ENCODE peak calls at places on chromosome 20, in ten cellular contexts. B is cardiac muscle cell; Q is CD8-positive, alpha-beta T cell; G is pancreas; X is tibial artery; D is PC-3; S is uterus; P is psoas muscle; T is esophagus squamous epithelium; Y is brain microvascular endothelial cell. L is an unnamed sample.

GRCh38 chr20:60057866-60058807 is 99.9 kb downstream of the CDH26 start:
- DNase-seq in D (no peak), Q (peak), Y (peak), G (peak), S (no peak), T (no peak), P (peak), B (peak), X (no peak), L (no peak)

GRCh38 chr20:14717124-14718004 is 380.0 kb upstream of the FLRT3 start:
- DNase-seq in Q (no peak), P (no peak), X (no peak), Y (no peak), G (peak), B (no peak), T (no peak), S (no peak), D (no peak), L (no peak)

GRCh38 chr20:43365691-43366090 is 92.0 kb upstream of the SRSF6 start:
- DNase-seq in X (no peak), S (no peak), T (no peak), Y (no peak), B (no peak), D (no peak), P (no peak), G (no peak), Q (no peak), L (no peak)

GRCh38 chr20:32050851-32051556 is 1.0 kb upstream of the HCK start:
- DNase-seq in G (peak), T (no peak), Y (no peak), Q (no peak), B (no peak), X (peak), P (peak), S (no peak), D (no peak), L (no peak)

GRCh38 chr20:3813758-3814581 is 6.4 kb upstream of the AP5S1 start:
- DNase-seq in B (no peak), T (no peak), G (no peak), Y (no peak), X (no peak), D (no peak), P (peak), S (no peak), Q (no peak), L (no peak)

GRCh38 chr20:54340667-54341081 is 132.8 kb downstream of the PFDN4 start:
- DNase-seq in T (no peak), Q (no peak), Y (peak), B (peak), S (no peak), G (no peak), X (no peak), D (peak), P (no peak), L (peak)

GRCh38 chr20:62262064-62262463 is 23.7 kb downstream of the OSBPL2 start:
- DNase-seq in G (no peak), D (no peak), Y (no peak), T (no peak), Q (no peak), P (no peak), S (no peak), B (no peak), X (no peak), L (no peak)

GRCh38 chr20:7291946-7292345 is 524.5 kb downstream of the BMP2 start:
- DNase-seq in T (no peak), S (no peak), G (no peak), Y (no peak), Q (no peak), X (no peak), P (no peak), D (no peak), B (no peak), L (no peak)

GRCh38 chr20:61460261-61461047 is 208.4 kb downstream of the CDH4 start:
- DNase-seq in Y (no peak), X (no peak), G (no peak), S (no peak), Q (no peak), P (no peak), D (no peak), T (no peak), B (no peak), L (no peak)

GRCh38 chr20:57256908-57257307 is 9.5 kb downstream of the BMP7 start:
- DNase-seq in S (no peak), Q (no peak), D (no peak), G (no peak), Y (no peak), X (no peak), P (no peak), T (no peak), B (no peak), L (no peak)

GRCh38 chr20:38692436-38693411 is 31.6 kb upstream of the SLC32A1 start:
- DNase-seq in G (peak), X (peak), D (peak), Y (peak), T (no peak), P (no peak), B (peak), Q (no peak), S (no peak), L (peak)

GRCh38 chr20:38137441-38138037 is 27.5 kb downstream of the TGM2 start:
- DNase-seq in B (no peak), Q (no peak), X (no peak), S (no peak), P (no peak), G (no peak), Y (no peak), T (no peak), D (no peak), L (no peak)

GRCh38 chr20:48750941-48751620 is 76.7 kb downstream of the PREX1 start:
- DNase-seq in B (peak), D (no peak), P (peak), T (no peak), S (peak), Q (peak), X (no peak), G (no peak), Y (no peak), L (no peak)

GRCh38 chr20:16392346-16392745 is 180.9 kb downstream of the KIF16B start:
- DNase-seq in S (no peak), P (no peak), T (no peak), Y (no peak), B (no peak), Q (no peak), G (no peak), D (no peak), X (no peak), L (no peak)

GRCh38 chr20:37673429-37673828 is 20.4 kb upstream of the CTNNBL1 start:
- DNase-seq in T (no peak), D (no peak), P (no peak), X (no peak), G (no peak), Q (no peak), B (no peak), Y (no peak), S (no peak), L (no peak)

GRCh38 chr20:1666802-1667201 is 9.2 kb upstream of the SIRPG start:
- DNase-seq in Y (no peak), G (no peak), D (no peak), T (no peak), P (no peak), S (no peak), B (no peak), X (no peak), Q (no peak), L (no peak)

GRCh38 chr20:54122189-54122588 is 51.6 kb downstream of the CYP24A1 start:
- DNase-seq in B (peak), Y (no peak), T (no peak), G (no peak), Q (no peak), P (no peak), D (peak), X (no peak), S (peak), L (no peak)

GRCh38 chr20:24070679-24071078 is 82.1 kb upstream of the GGTLC1 start:
- DNase-seq in Y (no peak), T (no peak), G (no peak), P (no peak), B (no peak), D (no peak), S (no peak), X (no peak), Q (no peak), L (no peak)

GRCh38 chr20:10686356-10687169 is 12.8 kb upstream of the JAG1 start:
- DNase-seq in X (no peak), P (no peak), D (no peak), T (no peak), B (no peak), G (no peak), S (no peak), Y (no peak), Q (no peak), L (no peak)

GRCh38 chr20:38225900-38226263 is 34.7 kb downstream of the KIAA1755 start:
- DNase-seq in B (peak), S (no peak), Q (no peak), G (no peak), T (no peak), Y (no peak), P (no peak), X (peak), D (no peak), L (no peak)

GRCh38 chr20:49637238-49637637 is 69.3 kb upstream of the PTGIS start:
- DNase-seq in T (no peak), B (no peak), Y (no peak), P (no peak), D (no peak), G (no peak), X (no peak), S (no peak), Q (no peak), L (no peak)

GRCh38 chr20:11544029-11544678 is 373.5 kb upstream of the BTBD3 start:
- DNase-seq in T (no peak), D (peak), G (no peak), B (peak), X (no peak), P (no peak), Q (no peak), Y (peak), S (peak), L (peak)

GRCh38 chr20:47664744-47665143 is 120.5 kb downstream of the SULF2 start:
- DNase-seq in D (no peak), Y (no peak), T (no peak), B (no peak), X (peak), P (no peak), S (no peak), G (no peak), Q (no peak), L (no peak)

GRCh38 chr20:54115172-54115854 is 44.9 kb upstream of the BCAS1 start:
- DNase-seq in B (peak), P (no peak), Y (no peak), Q (no peak), D (no peak), X (no peak), T (no peak), G (no peak), S (peak), L (no peak)

GRCh38 chr20:3839328-3839727 is 7.3 kb upstream of the MAVS start:
- DNase-seq in S (no peak), B (peak), G (no peak), X (no peak), D (no peak), T (no peak), Q (no peak), P (no peak), Y (no peak), L (no peak)

GRCh38 chr20:37577972-37578371 is 50.3 kb upstream of the BLCAP start:
- DNase-seq in P (no peak), X (no peak), Y (no peak), S (no peak), Q (no peak), G (no peak), T (no peak), D (no peak), B (no peak), L (no peak)

GRCh38 chr20:57702091-57702490 is 7.7 kb downstream of the PMEPA1 start:
- DNase-seq in G (no peak), X (no peak), S (no peak), Q (no peak), T (no peak), D (no peak), Y (no peak), B (no peak), P (no peak), L (no peak)

GRCh38 chr20:38665886-38666285 is 58.4 kb upstream of the SLC32A1 start:
- DNase-seq in X (no peak), P (no peak), Q (no peak), S (no peak), Y (no peak), T (no peak), D (no peak), G (no peak), B (no peak), L (no peak)

GRCh38 chr20:16066571-16066970 is 506.7 kb downstream of the KIF16B start:
- DNase-seq in G (no peak), B (no peak), P (no peak), T (no peak), X (no peak), Q (no peak), D (no peak), Y (no peak), S (no peak), L (no peak)

GRCh38 chr20:25274481-25274880 is 26.6 kb downstream of the PYGB start:
- DNase-seq in Y (no peak), Q (no peak), S (peak), X (peak), G (peak), T (no peak), B (no peak), P (peak), D (no peak), L (no peak)

GRCh38 chr20:22402990-22403859 is 181.1 kb downstream of the FOXA2 start:
- DNase-seq in G (no peak), P (no peak), D (peak), T (no peak), X (no peak), Q (no peak), B (peak), Y (no peak), S (no peak), L (no peak)

GRCh38 chr20:63658749-63659187 is 656 bp downstream of the RTEL1 start:
- DNase-seq in B (peak), D (no peak), X (no peak), T (no peak), S (no peak), G (no peak), Y (peak), Q (no peak), P (peak), L (no peak)

GRCh38 chr20:63657260-63657936 is 714 bp upstream of the RTEL1 start:
- DNase-seq in S (no peak), Q (no peak), B (no peak), X (no peak), T (no peak), G (no peak), P (peak), D (no peak), Y (no peak), L (no peak)

GRCh38 chr20:63659370-63659769 is 1.3 kb downstream of the RTEL1 start:
- DNase-seq in D (peak), Y (no peak), B (no peak), X (no peak), T (no peak), G (no peak), Q (no peak), S (no peak), P (no peak), L (no peak)

GRCh38 chr20:63656451-63656850 is 1.7 kb upstream of the RTEL1 start:
- DNase-seq in D (no peak), T (no peak), X (no peak), Y (no peak), P (no peak), Q (no peak), G (no peak), S (no peak), B (no peak), L (no peak)

GRCh38 chr20:63657937-63658748 is at the start of gene RTEL1:
- DNase-seq in Y (peak), T (peak), X (peak), B (peak), D (peak), S (peak), Q (peak), P (peak), G (peak), L (peak)
- TF ChIP-seq CTCF in Y (no peak), T (no peak), X (no peak), B (no peak), D (no peak), S (no peak), Q (no peak), P (no peak), G (no peak), L (no peak)

GRCh38 chr20:18496740-18497592 is at the start of gene RBBP9:
- DNase-seq in G (peak), D (peak), B (peak), Y (peak), X (peak), S (peak), T (peak), P (peak), Q (peak), L (peak)

GRCh38 chr20:18497603-18498002 is 578 bp upstream of the RBBP9 start:
- DNase-seq in S (no peak), Y (no peak), P (no peak), X (no peak), D (no peak), Q (no peak), T (no peak), B (no peak), G (no peak), L (no peak)

DNA sequence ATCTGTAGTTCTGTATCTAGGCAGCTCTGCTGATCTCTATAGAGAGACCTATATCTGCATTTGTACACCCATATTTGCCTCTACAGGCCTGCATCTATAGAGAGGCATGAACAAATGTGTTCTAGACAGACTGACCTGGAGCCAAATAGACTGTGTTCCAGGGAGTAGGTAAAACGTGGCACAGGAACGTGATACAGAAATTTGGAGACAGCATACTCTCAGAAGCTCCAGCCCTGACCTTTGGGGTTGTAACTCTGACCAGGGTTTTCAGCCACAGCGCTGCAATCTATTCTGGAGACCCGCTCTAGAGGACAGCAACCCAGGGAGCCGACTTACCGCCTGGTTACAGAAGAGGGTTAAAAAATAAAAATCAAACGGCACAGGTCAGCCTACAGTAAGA is 983 bp downstream of the RBBP9 start:
- DNase-seq in D (peak), X (no peak), Q (no peak), S (no peak), G (no peak), P (no peak), B (peak), Y (no peak), T (no peak), L (no peak)
- H3K4me3 ChIP-seq in D (peak), X (peak), Q (no peak), S (peak), G (peak), P (peak), B (peak), Y (peak), T (peak), L (peak)

GRCh38 chr20:33680681-33681080 is 5.5 kb downstream of the E2F1 start:
- DNase-seq in G (no peak), B (peak), X (peak), S (no peak), T (no peak), Y (no peak), Q (no peak), P (no peak), D (no peak), L (no peak)
- H3K27ac ChIP-seq in G (no peak), B (no peak), X (peak), S (no peak), T (no peak), Y (no peak), Q (no peak), P (no peak), D (no peak), L (no peak)

DNA sequence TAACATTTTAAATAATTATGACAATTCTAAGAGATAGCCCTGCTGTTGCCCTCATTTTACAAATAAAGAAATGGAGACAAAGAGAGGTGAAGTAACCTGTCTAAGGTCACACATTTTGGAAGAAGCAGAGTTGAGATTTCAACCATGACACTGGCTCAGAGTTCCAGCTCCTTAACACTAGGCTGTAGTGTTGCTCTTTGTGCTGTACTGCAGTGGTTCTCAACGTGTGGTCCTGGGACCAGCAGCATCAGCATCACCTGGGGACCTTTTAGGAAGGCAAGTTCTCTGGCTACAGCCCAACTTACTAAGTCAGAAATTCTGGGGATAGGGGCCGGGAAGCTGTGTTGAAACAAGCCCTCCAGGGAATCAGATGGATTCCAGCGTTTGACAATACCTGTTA is 62.4 kb upstream of the FERMT1 start:
- DNase-seq in X (no peak), D (peak), G (no peak), Y (no peak), Q (no peak), P (no peak), B (peak), S (no peak), T (no peak), L (no peak)
- TF ChIP-seq CTCF in X (no peak), D (peak), G (no peak), Y (peak), Q (no peak), P (no peak), B (peak), S (no peak), T (no peak), L (no peak)